ENCODE peak calls at places on chromosome X, in ten cellular contexts. One of them, this sample, is unnamed.

GRCh38 chrX:147875866-147876596 is 35.7 kb upstream of the FMR1 start:
- DNase-seq in mucosa of descending colon: no peak
- DNase-seq in ovary: no peak
- DNase-seq in IMR-90: no peak
- DNase-seq in psoas muscle: no peak
- DNase-seq in HFFc6: no peak
- DNase-seq in pancreas: no peak
- DNase-seq in ELR: no peak
- DNase-seq in T follicular helper cell: no peak
- DNase-seq in tibial artery: no peak
- DNase-seq in this sample: peak

GRCh38 chrX:84186603-84187358 is 1.2 kb downstream of the RPS6KA6 start:
- DNase-seq in mucosa of descending colon: no peak
- DNase-seq in ovary: no peak
- DNase-seq in IMR-90: peak
- DNase-seq in psoas muscle: no peak
- DNase-seq in HFFc6: no peak
- DNase-seq in pancreas: no peak
- DNase-seq in ELR: peak
- DNase-seq in T follicular helper cell: no peak
- DNase-seq in tibial artery: no peak
- DNase-seq in this sample: no peak

GRCh38 chrX:14266702-14267101 is 237.0 kb upstream of the GEMIN8 start:
- DNase-seq in mucosa of descending colon: no peak
- DNase-seq in ovary: no peak
- DNase-seq in IMR-90: no peak
- DNase-seq in psoas muscle: no peak
- DNase-seq in HFFc6: no peak
- DNase-seq in pancreas: no peak
- DNase-seq in ELR: no peak
- DNase-seq in T follicular helper cell: no peak
- DNase-seq in tibial artery: no peak
- DNase-seq in this sample: no peak

GRCh38 chrX:10296581-10296980 is 139.8 kb downstream of the CLCN4 start:
- DNase-seq in mucosa of descending colon: no peak
- DNase-seq in ovary: no peak
- DNase-seq in IMR-90: peak
- DNase-seq in psoas muscle: no peak
- DNase-seq in HFFc6: peak
- DNase-seq in pancreas: no peak
- DNase-seq in ELR: no peak
- DNase-seq in T follicular helper cell: no peak
- DNase-seq in tibial artery: no peak
- DNase-seq in this sample: peak

GRCh38 chrX:9703406-9703805 is 62.2 kb downstream of the GPR143 start:
- DNase-seq in mucosa of descending colon: no peak
- DNase-seq in ovary: no peak
- DNase-seq in IMR-90: no peak
- DNase-seq in psoas muscle: no peak
- DNase-seq in HFFc6: no peak
- DNase-seq in pancreas: no peak
- DNase-seq in ELR: no peak
- DNase-seq in T follicular helper cell: no peak
- DNase-seq in tibial artery: no peak
- DNase-seq in this sample: no peak

GRCh38 chrX:44978976-44979375 is 106.0 kb downstream of the KDM6A start:
- DNase-seq in mucosa of descending colon: no peak
- DNase-seq in ovary: no peak
- DNase-seq in IMR-90: no peak
- DNase-seq in psoas muscle: no peak
- DNase-seq in HFFc6: no peak
- DNase-seq in pancreas: no peak
- DNase-seq in ELR: no peak
- DNase-seq in T follicular helper cell: no peak
- DNase-seq in tibial artery: no peak
- DNase-seq in this sample: no peak

GRCh38 chrX:85107407-85107806 is 103.7 kb downstream of the APOOL start:
- DNase-seq in mucosa of descending colon: peak
- DNase-seq in ovary: no peak
- DNase-seq in IMR-90: no peak
- DNase-seq in psoas muscle: peak
- DNase-seq in HFFc6: peak
- DNase-seq in pancreas: no peak
- DNase-seq in ELR: no peak
- DNase-seq in T follicular helper cell: no peak
- DNase-seq in tibial artery: no peak
- DNase-seq in this sample: no peak

GRCh38 chrX:10052906-10053625 is 85.9 kb downstream of the CLDN34 start:
- DNase-seq in mucosa of descending colon: no peak
- DNase-seq in ovary: no peak
- DNase-seq in IMR-90: no peak
- DNase-seq in psoas muscle: no peak
- DNase-seq in HFFc6: peak
- DNase-seq in pancreas: peak
- DNase-seq in ELR: no peak
- DNase-seq in T follicular helper cell: no peak
- DNase-seq in tibial artery: peak
- DNase-seq in this sample: no peak

GRCh38 chrX:107123750-107124149 is 5.1 kb upstream of the RBM41 start:
- DNase-seq in mucosa of descending colon: no peak
- DNase-seq in ovary: no peak
- DNase-seq in IMR-90: no peak
- DNase-seq in psoas muscle: no peak
- DNase-seq in HFFc6: no peak
- DNase-seq in pancreas: no peak
- DNase-seq in ELR: no peak
- DNase-seq in T follicular helper cell: no peak
- DNase-seq in tibial artery: no peak
- DNase-seq in this sample: no peak

GRCh38 chrX:72079607-72080006 is 52.1 kb downstream of the RTL5 start:
- DNase-seq in mucosa of descending colon: no peak
- DNase-seq in ovary: no peak
- DNase-seq in IMR-90: no peak
- DNase-seq in psoas muscle: no peak
- DNase-seq in HFFc6: no peak
- DNase-seq in pancreas: no peak
- DNase-seq in ELR: no peak
- DNase-seq in T follicular helper cell: no peak
- DNase-seq in tibial artery: no peak
- DNase-seq in this sample: no peak

GRCh38 chrX:110021180-110022022 is 18.5 kb downstream of the TMEM164 start:
- DNase-seq in mucosa of descending colon: no peak
- DNase-seq in ovary: no peak
- DNase-seq in IMR-90: peak
- DNase-seq in psoas muscle: no peak
- DNase-seq in HFFc6: peak
- DNase-seq in pancreas: no peak
- DNase-seq in ELR: peak
- DNase-seq in T follicular helper cell: no peak
- DNase-seq in tibial artery: no peak
- DNase-seq in this sample: peak

This sample was measured in amniotic epithelial cell.